ENCODE peak calls at places on chromosomes 1 and 21, in four cellular contexts. Z, Y, U and G are unnamed samples. For H3K9me3, the result is how much of the 10 kb centered on the place peaks cover.

GRCh38 chr1:161805399-161806197 is 39.5 kb downstream of the ATF6 start:
- DNase-seq in U (no peak), Y (no peak), Z (no peak), G (peak)

GRCh38 chr1:241611063-241611462 is 29.1 kb downstream of the CHML start:
- DNase-seq in U (peak), Y (peak), Z (peak), G (peak)

GRCh38 chr1:36321119-36321951 is 2.1 kb downstream of the EVA1B start:
- DNase-seq in U (peak), Z (peak), Y (peak), G (peak)

GRCh38 chr1:74673351-74674111 is at the start of gene ERICH3:
- DNase-seq in U (no peak), Y (no peak), Z (no peak), G (peak)

GRCh38 chr1:119227446-119227845 is 87.0 kb upstream of the WARS2 start:
- DNase-seq in Z (no peak), U (no peak), Y (no peak), G (no peak)

GRCh38 chr1:71414229-71414628 is 333.4 kb upstream of the ZRANB2 start:
- DNase-seq in U (no peak), Z (no peak), Y (no peak), G (no peak)

GRCh38 chr1:229420765-229421164 is 13.1 kb downstream of the ACTA1 start:
- DNase-seq in Y (no peak), U (no peak), Z (no peak), G (no peak)

GRCh38 chr1:15031251-15031930 is 122.2 kb upstream of the TMEM51 start:
- DNase-seq in Z (no peak), Y (peak), U (no peak), G (no peak)

GRCh38 chr1:237684236-237684635 is 206.5 kb downstream of the ZP4 start:
- DNase-seq in Y (peak), U (no peak), Z (no peak), G (no peak)

GRCh38 chr1:30402031-30402430 is 321.4 kb downstream of the MATN1 start:
- DNase-seq in Z (no peak), Y (no peak), U (no peak), G (no peak)

DNA sequence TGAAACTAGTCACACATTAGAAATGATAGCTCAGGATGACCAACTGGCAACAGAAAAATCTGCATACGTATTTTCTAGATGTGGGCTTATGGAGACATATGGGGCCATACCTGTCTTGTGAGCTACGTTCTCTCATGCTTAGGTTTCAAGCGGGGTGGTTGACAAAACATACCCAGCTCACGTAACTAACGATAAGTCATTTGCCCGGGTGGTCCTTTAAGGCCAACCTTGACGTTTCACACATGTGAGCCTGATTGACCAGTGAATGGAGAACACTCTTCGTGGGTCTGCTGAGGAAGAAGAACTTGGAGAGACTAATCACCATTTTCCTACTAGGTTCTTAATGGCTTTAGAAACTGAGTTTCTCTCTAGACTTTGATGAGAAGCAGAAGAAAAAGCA is 13.5 kb upstream of the RCSD1 start:
- DNase-seq in Z (no peak), U (no peak), Y (no peak), G (no peak)
- H3K4me3 ChIP-seq in Z (no peak), U (no peak), Y (no peak), G (no peak)

GRCh38 chr21:42640486-42640885 is 12.9 kb upstream of the PDE9A start:
- DNase-seq in Y (no peak), U (no peak), Z (no peak), G (no peak)
- H3K9ac ChIP-seq in Y (no peak), U (no peak), Z (no peak), G (no peak)

GRCh38 chr1:227666286-227666685 is 68.8 kb downstream of the JMJD4 start:
- DNase-seq in U (no peak), Z (no peak), Y (no peak), G (no peak)
- H3K9me3 ChIP-seq in U (under half), Z (under half), Y (half or more), G (half or more)

GRCh38 chr1:9653783-9654517 is 2.4 kb downstream of the PIK3CD start:
- DNase-seq in U (no peak), Y (no peak), Z (no peak), G (no peak)
- H3K4me3 ChIP-seq in U (no peak), Y (no peak), Z (no peak), G (no peak)

GRCh38 chr21:41630917-41631316 is 123.0 kb upstream of the TMPRSS2 start:
- DNase-seq in Y (no peak), Z (no peak), U (no peak), G (no peak)
- H3K9ac ChIP-seq in Y (no peak), Z (no peak), U (no peak), G (no peak)

GRCh38 chr21:38402291-38402690 is 96.0 kb downstream of the ERG start:
- DNase-seq in Z (peak), U (no peak), Y (no peak), G (no peak)
- H3K9me3 ChIP-seq in Z (under half), U (under half), Y (under half), G (under half)

GRCh38 chr1:93844262-93845045 is 34.6 kb downstream of the DNTTIP2 start:
- DNase-seq in U (peak), Z (peak), Y (peak), G (peak)
- H3K4me3 ChIP-seq in U (no peak), Z (no peak), Y (no peak), G (no peak)

DNA sequence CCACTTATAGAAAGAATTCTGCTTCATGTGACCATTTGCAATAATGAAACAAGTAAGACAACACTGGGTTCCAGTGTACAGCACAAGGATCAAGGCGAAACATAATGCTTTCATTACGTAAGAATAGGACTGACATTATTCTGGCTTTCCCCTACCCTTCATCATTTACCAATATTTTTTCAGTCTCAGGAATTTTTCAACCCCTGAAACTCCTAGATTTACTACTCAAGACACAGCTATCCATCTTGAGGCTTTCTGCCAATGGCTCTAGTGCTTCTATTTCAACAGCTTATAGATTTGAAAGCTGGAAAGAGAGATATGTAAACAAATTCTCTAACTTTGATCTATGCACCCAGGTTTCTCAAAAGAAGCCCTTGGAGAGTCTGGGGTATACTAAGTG is 48.4 kb downstream of the WLS start:
- DNase-seq in Y (no peak), Z (no peak), U (no peak), G (peak)
- H3K9ac ChIP-seq in Y (no peak), Z (no peak), U (no peak), G (no peak)